ENCODE peak calls at places on chromosome 12, in five cellular contexts. One of them, this sample, is unnamed.
A peak's percentile ranks its signal among the peaks of the same experiment; 100 is the strongest.

GRCh38 chr12:122942609-122943008 is 23.7 kb downstream of the ABCB9 start:
- DNase-seq in psoas muscle: no peak
- DNase-seq in activated B cell treated with CpG ODN at 0.5 μM for 24 hours: no peak
- DNase-seq in A549: no peak
- DNase-seq in Caco-2: no peak
- DNase-seq in this sample: no peak

GRCh38 chr12:120218680-120219606 is 18.0 kb upstream of the RPLP0 start:
- DNase-seq in psoas muscle: no peak
- DNase-seq in A549: no peak
- DNase-seq in Caco-2: no peak
- DNase-seq in activated B cell treated with CpG ODN at 0.5 μM for 24 hours: no peak
- DNase-seq in this sample: no peak

GRCh38 chr12:19971396-19971802 is 396.9 kb upstream of the PDE3A start:
- DNase-seq in psoas muscle: no peak
- DNase-seq in A549: peak; percentile 15
- DNase-seq in activated B cell treated with CpG ODN at 0.5 μM for 24 hours: no peak
- DNase-seq in Caco-2: peak; percentile 82
- DNase-seq in this sample: peak; percentile 88

GRCh38 chr12:873954-874353 is 75.5 kb downstream of the RAD52 start:
- DNase-seq in psoas muscle: no peak
- DNase-seq in activated B cell treated with CpG ODN at 0.5 μM for 24 hours: no peak
- DNase-seq in Caco-2: no peak
- DNase-seq in A549: no peak
- DNase-seq in this sample: no peak

GRCh38 chr12:87231818-87232217 is 797.4 kb downstream of the C12orf50 start:
- DNase-seq in activated B cell treated with CpG ODN at 0.5 μM for 24 hours: no peak
- DNase-seq in A549: no peak
- DNase-seq in psoas muscle: no peak
- DNase-seq in Caco-2: no peak
- DNase-seq in this sample: no peak

GRCh38 chr12:5013206-5013830 is 30.4 kb upstream of the KCNA5 start:
- DNase-seq in Caco-2: no peak
- DNase-seq in A549: no peak
- DNase-seq in psoas muscle: no peak
- DNase-seq in activated B cell treated with CpG ODN at 0.5 μM for 24 hours: no peak
- DNase-seq in this sample: no peak

GRCh38 chr12:62210422-62210821 is 49.8 kb upstream of the USP15 start:
- DNase-seq in psoas muscle: peak; percentile 18
- DNase-seq in A549: peak; percentile 28
- DNase-seq in Caco-2: peak; percentile 34
- DNase-seq in activated B cell treated with CpG ODN at 0.5 μM for 24 hours: no peak
- DNase-seq in this sample: peak; percentile 51

GRCh38 chr12:104307655-104308000 is 4.1 kb downstream of the EID3 start:
- DNase-seq in Caco-2: no peak
- DNase-seq in psoas muscle: no peak
- DNase-seq in A549: no peak
- DNase-seq in activated B cell treated with CpG ODN at 0.5 μM for 24 hours: no peak
- DNase-seq in this sample: no peak

GRCh38 chr12:105960319-105961076 is 178.3 kb downstream of the NUAK1 start:
- DNase-seq in Caco-2: no peak
- DNase-seq in activated B cell treated with CpG ODN at 0.5 μM for 24 hours: no peak
- DNase-seq in psoas muscle: no peak
- DNase-seq in A549: no peak
- DNase-seq in this sample: peak; percentile 23

GRCh38 chr12:12008232-12008850 is 62.4 kb upstream of the BCL2L14 start:
- DNase-seq in activated B cell treated with CpG ODN at 0.5 μM for 24 hours: no peak
- DNase-seq in Caco-2: no peak
- DNase-seq in psoas muscle: no peak
- DNase-seq in A549: no peak
- DNase-seq in this sample: no peak

GRCh38 chr12:65217127-65217526 is 47.7 kb downstream of the LEMD3 start:
- DNase-seq in Caco-2: no peak
- DNase-seq in activated B cell treated with CpG ODN at 0.5 μM for 24 hours: no peak
- DNase-seq in psoas muscle: no peak
- DNase-seq in A549: no peak
- DNase-seq in this sample: no peak

GRCh38 chr12:88145567-88146347 is 3.6 kb downstream of the TMTC3 start:
- DNase-seq in activated B cell treated with CpG ODN at 0.5 μM for 24 hours: no peak
- DNase-seq in psoas muscle: no peak
- DNase-seq in Caco-2: no peak
- DNase-seq in A549: no peak
- DNase-seq in this sample: no peak

GRCh38 chr12:54431911-54432814 is 13.1 kb upstream of the ITGA5 start:
- DNase-seq in activated B cell treated with CpG ODN at 0.5 μM for 24 hours: no peak
- DNase-seq in Caco-2: no peak
- DNase-seq in A549: no peak
- DNase-seq in psoas muscle: peak; percentile 79
- DNase-seq in this sample: peak; percentile 23

GRCh38 chr12:98733667-98734350 is 88.7 kb downstream of the APAF1 start:
- DNase-seq in psoas muscle: no peak
- DNase-seq in Caco-2: no peak
- DNase-seq in A549: no peak
- DNase-seq in activated B cell treated with CpG ODN at 0.5 μM for 24 hours: no peak
- DNase-seq in this sample: no peak

GRCh38 chr12:128850400-128850799 is 2.9 kb upstream of the GLT1D1 start:
- DNase-seq in Caco-2: no peak
- DNase-seq in psoas muscle: no peak
- DNase-seq in activated B cell treated with CpG ODN at 0.5 μM for 24 hours: no peak
- DNase-seq in A549: no peak
- DNase-seq in this sample: no peak

GRCh38 chr12:53208877-53209463 is 1.9 kb upstream of the ITGB7 start:
- DNase-seq in psoas muscle: no peak
- DNase-seq in A549: no peak
- DNase-seq in Caco-2: no peak
- DNase-seq in activated B cell treated with CpG ODN at 0.5 μM for 24 hours: no peak
- DNase-seq in this sample: no peak

GRCh38 chr12:109981311-109981710 is 14.9 kb downstream of the GIT2 start:
- DNase-seq in A549: no peak
- DNase-seq in psoas muscle: no peak
- DNase-seq in Caco-2: no peak
- DNase-seq in activated B cell treated with CpG ODN at 0.5 μM for 24 hours: no peak
- DNase-seq in this sample: no peak

GRCh38 chr12:56724660-56724988 is 475 bp downstream of the NACA start:
- DNase-seq in A549: no peak
- DNase-seq in psoas muscle: no peak
- DNase-seq in activated B cell treated with CpG ODN at 0.5 μM for 24 hours: no peak
- DNase-seq in Caco-2: no peak
- DNase-seq in this sample: peak; percentile 16

GRCh38 chr12:38736821-38737220 is 168.6 kb downstream of the CPNE8 start:
- DNase-seq in psoas muscle: no peak
- DNase-seq in activated B cell treated with CpG ODN at 0.5 μM for 24 hours: no peak
- DNase-seq in Caco-2: no peak
- DNase-seq in A549: no peak
- DNase-seq in this sample: no peak

GRCh38 chr12:31732926-31733548 is 4.2 kb upstream of the AMN1 start:
- DNase-seq in psoas muscle: no peak
- DNase-seq in activated B cell treated with CpG ODN at 0.5 μM for 24 hours: no peak
- DNase-seq in Caco-2: peak; percentile 66
- DNase-seq in A549: peak; percentile 82
- DNase-seq in this sample: peak; percentile 68

GRCh38 chr12:49793620-49794019 is 34.6 kb downstream of the NCKAP5L start:
- DNase-seq in Caco-2: no peak
- DNase-seq in activated B cell treated with CpG ODN at 0.5 μM for 24 hours: no peak
- DNase-seq in A549: no peak
- DNase-seq in psoas muscle: no peak
- DNase-seq in this sample: no peak

GRCh38 chr12:122111070-122111750 is 32.7 kb downstream of the MLXIP start:
- DNase-seq in A549: no peak
- DNase-seq in activated B cell treated with CpG ODN at 0.5 μM for 24 hours: no peak
- DNase-seq in Caco-2: peak; percentile 36
- DNase-seq in psoas muscle: no peak
- DNase-seq in this sample: no peak

GRCh38 chr12:88781909-88782308 is 201.6 kb upstream of the KITLG start:
- DNase-seq in Caco-2: no peak
- DNase-seq in activated B cell treated with CpG ODN at 0.5 μM for 24 hours: no peak
- DNase-seq in A549: no peak
- DNase-seq in psoas muscle: no peak
- DNase-seq in this sample: no peak

GRCh38 chr12:55717397-55718007 is 1.7 kb downstream of the BLOC1S1 start:
- DNase-seq in psoas muscle: peak; percentile 27
- DNase-seq in Caco-2: no peak
- DNase-seq in activated B cell treated with CpG ODN at 0.5 μM for 24 hours: no peak
- DNase-seq in A549: no peak
- DNase-seq in this sample: no peak

GRCh38 chr12:95605875-95606274 is 54.6 kb upstream of the USP44 start:
- DNase-seq in activated B cell treated with CpG ODN at 0.5 μM for 24 hours: no peak
- DNase-seq in A549: no peak
- DNase-seq in psoas muscle: no peak
- DNase-seq in Caco-2: no peak
- DNase-seq in this sample: no peak

GRCh38 chr12:6536894-6537579 is 2.7 kb downstream of the GAPDH start:
- DNase-seq in A549: no peak
- DNase-seq in psoas muscle: no peak
- DNase-seq in Caco-2: no peak
- DNase-seq in activated B cell treated with CpG ODN at 0.5 μM for 24 hours: no peak
- DNase-seq in this sample: no peak

GRCh38 chr12:48422060-48422459 is 50.3 kb upstream of the ANP32D start:
- DNase-seq in A549: no peak
- DNase-seq in activated B cell treated with CpG ODN at 0.5 μM for 24 hours: no peak
- DNase-seq in psoas muscle: no peak
- DNase-seq in Caco-2: no peak
- DNase-seq in this sample: no peak
- TF ChIP-seq CTCF in A549: no peak
- TF ChIP-seq CTCF in activated B cell treated with CpG ODN at 0.5 μM for 24 hours: no peak
- TF ChIP-seq CTCF in psoas muscle: no peak
- TF ChIP-seq CTCF in Caco-2: no peak
- TF ChIP-seq CTCF in this sample: no peak

DNA sequence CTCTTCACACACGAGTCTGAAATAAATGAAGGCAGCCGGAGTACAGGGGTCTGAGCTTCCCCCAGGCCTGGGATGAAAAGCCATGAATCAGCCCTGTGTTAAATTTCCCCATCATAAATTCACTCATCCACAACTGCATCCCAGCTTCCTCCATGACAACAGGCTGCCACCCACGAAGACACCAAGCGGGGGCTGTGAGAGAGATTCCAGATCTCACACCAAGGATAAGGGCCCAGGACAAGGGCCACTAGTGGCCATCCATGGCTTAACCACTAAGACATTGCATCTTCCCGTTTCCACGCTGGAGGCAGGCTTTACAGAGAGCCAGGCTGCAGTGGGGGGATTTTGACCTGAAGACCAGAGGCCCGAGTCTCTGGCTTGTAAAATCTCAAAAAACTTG is 94.0 kb upstream of the NCOR2 start:
- DNase-seq in psoas muscle: no peak
- DNase-seq in A549: no peak
- DNase-seq in activated B cell treated with CpG ODN at 0.5 μM for 24 hours: no peak
- DNase-seq in Caco-2: no peak
- DNase-seq in this sample: no peak
- TF ChIP-seq CTCF in psoas muscle: no peak
- TF ChIP-seq CTCF in A549: no peak
- TF ChIP-seq CTCF in activated B cell treated with CpG ODN at 0.5 μM for 24 hours: no peak
- TF ChIP-seq CTCF in Caco-2: no peak
- TF ChIP-seq CTCF in this sample: no peak

DNA sequence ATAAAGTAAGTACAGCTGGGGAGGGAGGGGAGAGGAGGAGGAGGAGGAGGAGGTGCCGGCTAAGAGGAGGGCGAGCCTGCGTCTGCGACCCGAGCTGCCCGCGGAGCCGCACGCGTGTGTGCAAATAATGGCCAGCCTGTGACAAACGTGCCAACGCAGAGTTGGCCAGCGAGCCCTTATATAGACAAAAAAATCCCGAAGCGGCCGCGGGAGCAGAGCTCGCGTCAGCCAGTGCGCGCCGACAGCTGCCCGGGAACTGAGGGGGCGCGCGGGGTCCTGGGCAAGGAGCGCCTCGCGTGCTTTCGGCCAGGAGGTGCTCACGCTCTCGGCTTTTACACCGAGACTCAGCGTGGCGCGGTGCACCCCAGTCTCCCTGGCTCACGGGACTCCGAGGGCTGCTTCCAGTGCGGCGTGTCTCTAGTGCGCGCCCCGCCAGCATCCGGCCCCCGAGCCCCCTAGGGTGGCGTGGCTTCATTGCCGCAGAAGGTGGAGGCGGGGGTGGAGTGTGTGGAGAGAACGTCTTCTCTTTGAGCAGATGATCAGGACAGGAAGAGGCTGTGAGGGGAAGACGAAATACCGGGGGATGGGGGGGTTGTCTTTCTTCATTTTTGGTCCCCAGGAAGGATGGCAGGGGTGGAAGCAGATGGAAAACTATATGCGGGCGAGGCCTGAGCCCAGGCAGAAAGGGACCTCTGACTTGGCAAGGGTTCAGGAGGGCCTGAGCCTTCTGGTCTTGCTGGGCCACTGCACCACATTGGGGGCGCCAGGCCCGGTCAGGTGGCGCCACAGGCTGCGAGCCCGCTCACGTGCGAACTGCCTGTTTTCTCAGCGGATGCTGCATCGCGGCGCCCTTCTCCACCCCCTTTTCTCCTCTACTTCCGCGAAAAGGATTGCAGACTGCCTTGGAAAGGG is 659 bp downstream of the SLC16A7 start:
- DNase-seq in activated B cell treated with CpG ODN at 0.5 μM for 24 hours: peak; percentile 72
- DNase-seq in Caco-2: peak; percentile 51
- DNase-seq in psoas muscle: peak; percentile 85
- DNase-seq in A549: peak; percentile 3
- DNase-seq in this sample: peak; percentile 81
- TF ChIP-seq CTCF in activated B cell treated with CpG ODN at 0.5 μM for 24 hours: no peak
- TF ChIP-seq CTCF in Caco-2: no peak
- TF ChIP-seq CTCF in psoas muscle: peak; percentile 2
- TF ChIP-seq CTCF in A549: no peak
- TF ChIP-seq CTCF in this sample: no peak

GRCh38 chr12:2879853-2880252 is 2.8 kb downstream of the RHNO1 start:
- DNase-seq in Caco-2: no peak
- DNase-seq in activated B cell treated with CpG ODN at 0.5 μM for 24 hours: no peak
- DNase-seq in psoas muscle: no peak
- DNase-seq in A549: no peak
- DNase-seq in this sample: no peak

GRCh38 chr12:2876431-2877046 is 435 bp downstream of the FOXM1 start:
- DNase-seq in psoas muscle: no peak
- DNase-seq in A549: peak; percentile 71
- DNase-seq in activated B cell treated with CpG ODN at 0.5 μM for 24 hours: no peak
- DNase-seq in Caco-2: peak; percentile 60
- DNase-seq in this sample: peak; percentile 11

GRCh38 chr12:2877047-2877958 is at the start of the genes FOXM1 and RHNO1:
- DNase-seq in psoas muscle: peak; percentile 90
- DNase-seq in activated B cell treated with CpG ODN at 0.5 μM for 24 hours: peak; percentile 89
- DNase-seq in A549: peak; percentile 95
- DNase-seq in Caco-2: peak; percentile 97
- DNase-seq in this sample: peak; percentile 90

DNA sequence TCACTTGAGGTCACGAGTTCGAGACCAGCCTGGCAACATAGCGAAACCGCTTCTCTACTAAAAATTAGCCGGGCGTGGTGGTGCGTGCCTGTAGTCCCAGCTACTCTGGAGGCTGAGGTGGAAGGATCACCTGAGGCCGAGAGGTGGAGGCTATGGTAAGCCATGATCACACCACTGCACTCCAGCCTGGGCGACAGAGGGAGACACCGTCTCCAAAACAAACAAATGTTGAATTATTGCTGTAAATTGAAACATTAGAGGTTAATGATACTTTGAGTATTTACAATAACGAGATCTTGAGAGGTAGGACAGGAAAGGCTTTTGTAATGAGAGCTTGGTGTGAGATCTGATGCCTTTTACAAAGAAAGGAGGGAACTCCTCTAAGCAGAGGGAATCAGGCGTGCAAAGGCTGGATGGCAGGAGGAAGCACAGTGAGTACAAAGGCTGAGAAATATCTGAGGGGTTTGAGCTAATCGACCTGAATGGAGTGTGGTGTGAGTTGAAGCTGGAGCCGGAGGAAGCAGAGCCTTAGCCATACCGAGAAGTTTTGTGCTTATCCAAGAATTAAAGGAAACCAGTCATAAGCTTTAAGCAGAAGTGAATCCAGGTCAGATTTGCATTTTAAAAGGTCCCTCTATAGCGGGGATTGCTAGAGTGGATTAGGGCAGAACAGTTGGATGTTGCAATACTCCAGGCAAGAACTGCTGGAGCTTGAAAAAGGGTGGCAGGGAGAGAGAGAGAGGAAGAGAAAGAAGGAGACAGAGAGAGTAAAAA is 1.1 kb downstream of the RHNO1 start:
- DNase-seq in psoas muscle: no peak
- DNase-seq in A549: no peak
- DNase-seq in activated B cell treated with CpG ODN at 0.5 μM for 24 hours: no peak
- DNase-seq in Caco-2: no peak
- DNase-seq in this sample: no peak
- TF ChIP-seq CTCF in psoas muscle: no peak
- TF ChIP-seq CTCF in A549: no peak
- TF ChIP-seq CTCF in activated B cell treated with CpG ODN at 0.5 μM for 24 hours: no peak
- TF ChIP-seq CTCF in Caco-2: no peak
- TF ChIP-seq CTCF in this sample: no peak